ENCODE peak calls at places on chromosomes 4 and X, in ten cellular contexts. K, V, R, N, I, W, J, G, F and M are unnamed samples.

GRCh38 chr4:163991268-163991667 is 496.8 kb downstream of the TMA16 start:
- DNase-seq in K (no peak), V (no peak), R (no peak), N (no peak), I (no peak), W (no peak), J (no peak), G (no peak), F (no peak), M (no peak)

GRCh38 chrX:112473654-112474053 is 206.1 kb downstream of the LHFPL1 start:
- DNase-seq in K (no peak), V (no peak), R (no peak), N (no peak), I (no peak), W (no peak), J (no peak), G (no peak), F (no peak), M (no peak)

GRCh38 chrX:41010188-41010846 is 74.9 kb upstream of the USP9X start:
- DNase-seq in K (peak), V (peak), R (peak), N (peak), I (peak), W (peak), J (peak), G (peak), F (peak), M (peak)

GRCh38 chr4:88584471-88584900 is 7.8 kb upstream of the HERC3 start:
- DNase-seq in K (no peak), V (no peak), R (no peak), N (no peak), I (no peak), W (no peak), J (no peak), G (no peak), F (no peak), M (no peak)

GRCh38 chrX:134669378-134670098 is 11.3 kb upstream of the PLAC1 start:
- DNase-seq in K (peak), V (peak), R (no peak), N (no peak), I (peak), W (peak), J (no peak), G (peak), F (no peak), M (no peak)

GRCh38 chr4:85708468-85708867 is 233.5 kb downstream of the ARHGAP24 start:
- DNase-seq in K (no peak), V (no peak), R (no peak), N (no peak), I (no peak), W (no peak), J (no peak), G (no peak), F (no peak), M (no peak)

GRCh38 chrX:39613508-39613921 is 484.2 kb downstream of the BCOR start:
- DNase-seq in K (peak), V (no peak), R (no peak), N (no peak), I (peak), W (peak), J (peak), G (no peak), F (peak), M (peak)

GRCh38 chr4:114386637-114387233 is 211.9 kb upstream of the UGT8 start:
- DNase-seq in K (no peak), V (no peak), R (peak), N (peak), I (peak), W (peak), J (no peak), G (peak), F (no peak), M (peak)

GRCh38 chr4:65241257-65241997 is 428.9 kb downstream of the EPHA5 start:
- DNase-seq in K (no peak), V (no peak), R (no peak), N (no peak), I (no peak), W (no peak), J (no peak), G (no peak), F (no peak), M (no peak)

GRCh38 chrX:23436875-23437274 is 102.2 kb downstream of the PTCHD1 start:
- DNase-seq in K (no peak), V (no peak), R (no peak), N (no peak), I (no peak), W (no peak), J (no peak), G (no peak), F (no peak), M (no peak)

GRCh38 chr4:119227690-119228089 is 15.2 kb downstream of the USP53 start:
- DNase-seq in K (no peak), V (no peak), R (no peak), N (no peak), I (peak), W (no peak), J (no peak), G (no peak), F (no peak), M (no peak)

GRCh38 chrX:96721398-96721797 is 36.8 kb downstream of the DIAPH2 start:
- DNase-seq in K (no peak), V (no peak), R (no peak), N (no peak), I (no peak), W (no peak), J (no peak), G (no peak), F (no peak), M (no peak)

GRCh38 chr4:110119347-110119746 is 79.1 kb downstream of the ELOVL6 start:
- DNase-seq in K (no peak), V (no peak), R (no peak), N (no peak), I (peak), W (peak), J (peak), G (no peak), F (no peak), M (peak)

GRCh38 chr4:168812806-168813205 is 197.2 kb downstream of the CBR4 start:
- DNase-seq in K (no peak), V (no peak), R (no peak), N (no peak), I (no peak), W (no peak), J (no peak), G (no peak), F (no peak), M (no peak)

GRCh38 chrX:42846741-42847140 is 68.8 kb upstream of the PPP1R2C start:
- DNase-seq in K (no peak), V (no peak), R (no peak), N (no peak), I (peak), W (no peak), J (no peak), G (no peak), F (no peak), M (no peak)

GRCh38 chrX:40176256-40176978 is 78.7 kb upstream of the BCOR start:
- DNase-seq in K (peak), V (peak), R (peak), N (peak), I (peak), W (no peak), J (peak), G (no peak), F (peak), M (peak)

GRCh38 chr4:135485371-135485770 is 1283.8 kb upstream of the PABPC4L start:
- DNase-seq in K (no peak), V (no peak), R (no peak), N (no peak), I (no peak), W (no peak), J (no peak), G (no peak), F (no peak), M (no peak)

GRCh38 chr4:47145630-47146029 is 114.3 kb downstream of the GABRB1 start:
- DNase-seq in K (no peak), V (no peak), R (no peak), N (peak), I (peak), W (peak), J (no peak), G (peak), F (no peak), M (no peak)

GRCh38 chr4:178138491-178138890 is 696.3 kb upstream of the AGA start:
- DNase-seq in K (no peak), V (no peak), R (no peak), N (no peak), I (no peak), W (no peak), J (no peak), G (no peak), F (no peak), M (no peak)

GRCh38 chrX:51395807-51396728 is 63.4 kb downstream of the NUDT10 start:
- DNase-seq in K (peak), V (no peak), R (peak), N (no peak), I (no peak), W (no peak), J (no peak), G (no peak), F (peak), M (no peak)

GRCh38 chr4:148341980-148342800 is 100.0 kb downstream of the NR3C2 start:
- DNase-seq in K (no peak), V (no peak), R (no peak), N (no peak), I (no peak), W (no peak), J (no peak), G (no peak), F (no peak), M (no peak)

GRCh38 chr4:40241936-40242590 is 45.2 kb downstream of the RHOH start:
- DNase-seq in K (no peak), V (no peak), R (no peak), N (no peak), I (no peak), W (no peak), J (no peak), G (no peak), F (no peak), M (no peak)

GRCh38 chr4:92872604-92873003 is 568.8 kb downstream of the GRID2 start:
- DNase-seq in K (no peak), V (no peak), R (no peak), N (no peak), I (no peak), W (peak), J (no peak), G (no peak), F (no peak), M (no peak)

GRCh38 chr4:123488916-123489315 is 92.3 kb downstream of the SPRY1 start:
- DNase-seq in K (no peak), V (no peak), R (no peak), N (peak), I (peak), W (peak), J (no peak), G (peak), F (no peak), M (peak)

GRCh38 chrX:118254611-118255010 is 91.3 kb upstream of the WDR44 start:
- DNase-seq in K (peak), V (peak), R (peak), N (peak), I (peak), W (peak), J (peak), G (peak), F (peak), M (peak)

GRCh38 chr4:142121448-142121847 is 485.1 kb downstream of the IL15 start:
- DNase-seq in K (no peak), V (no peak), R (no peak), N (no peak), I (no peak), W (no peak), J (no peak), G (no peak), F (no peak), M (no peak)

GRCh38 chr4:88382621-88383020 is 4.0 kb downstream of the HERC6 start:
- DNase-seq in K (no peak), V (no peak), R (no peak), N (no peak), I (no peak), W (no peak), J (no peak), G (no peak), F (no peak), M (no peak)

GRCh38 chr4:80265571-80266266 is 745 bp upstream of the FGF5 start:
- DNase-seq in K (no peak), V (no peak), R (no peak), N (peak), I (peak), W (peak), J (no peak), G (peak), F (no peak), M (peak)

GRCh38 chr4:177380730-177381287 is 61.4 kb downstream of the AGA start:
- DNase-seq in K (no peak), V (no peak), R (no peak), N (peak), I (no peak), W (no peak), J (no peak), G (no peak), F (no peak), M (no peak)

GRCh38 chrX:129980540-129981206 is 1.8 kb upstream of the BCORL1 start:
- DNase-seq in K (peak), V (peak), R (peak), N (peak), I (no peak), W (no peak), J (peak), G (no peak), F (peak), M (peak)

GRCh38 chr4:76620723-76621463 is 185.9 kb downstream of the SHROOM3 start:
- DNase-seq in K (peak), V (no peak), R (no peak), N (no peak), I (no peak), W (no peak), J (peak), G (no peak), F (no peak), M (no peak)

GRCh38 chr4:74426101-74426500 is 18.8 kb upstream of the AREG start:
- DNase-seq in K (no peak), V (no peak), R (no peak), N (no peak), I (peak), W (no peak), J (no peak), G (peak), F (no peak), M (no peak)

GRCh38 chr4:147318581-147318980 is 162.3 kb upstream of the EDNRA start:
- DNase-seq in K (no peak), V (no peak), R (no peak), N (no peak), I (no peak), W (no peak), J (no peak), G (no peak), F (no peak), M (no peak)
- TF ChIP-seq CTCF in K (no peak), V (no peak), R (no peak), N (no peak), I (no peak), W (no peak), J (no peak), G (no peak), F (no peak), M (no peak)

DNA sequence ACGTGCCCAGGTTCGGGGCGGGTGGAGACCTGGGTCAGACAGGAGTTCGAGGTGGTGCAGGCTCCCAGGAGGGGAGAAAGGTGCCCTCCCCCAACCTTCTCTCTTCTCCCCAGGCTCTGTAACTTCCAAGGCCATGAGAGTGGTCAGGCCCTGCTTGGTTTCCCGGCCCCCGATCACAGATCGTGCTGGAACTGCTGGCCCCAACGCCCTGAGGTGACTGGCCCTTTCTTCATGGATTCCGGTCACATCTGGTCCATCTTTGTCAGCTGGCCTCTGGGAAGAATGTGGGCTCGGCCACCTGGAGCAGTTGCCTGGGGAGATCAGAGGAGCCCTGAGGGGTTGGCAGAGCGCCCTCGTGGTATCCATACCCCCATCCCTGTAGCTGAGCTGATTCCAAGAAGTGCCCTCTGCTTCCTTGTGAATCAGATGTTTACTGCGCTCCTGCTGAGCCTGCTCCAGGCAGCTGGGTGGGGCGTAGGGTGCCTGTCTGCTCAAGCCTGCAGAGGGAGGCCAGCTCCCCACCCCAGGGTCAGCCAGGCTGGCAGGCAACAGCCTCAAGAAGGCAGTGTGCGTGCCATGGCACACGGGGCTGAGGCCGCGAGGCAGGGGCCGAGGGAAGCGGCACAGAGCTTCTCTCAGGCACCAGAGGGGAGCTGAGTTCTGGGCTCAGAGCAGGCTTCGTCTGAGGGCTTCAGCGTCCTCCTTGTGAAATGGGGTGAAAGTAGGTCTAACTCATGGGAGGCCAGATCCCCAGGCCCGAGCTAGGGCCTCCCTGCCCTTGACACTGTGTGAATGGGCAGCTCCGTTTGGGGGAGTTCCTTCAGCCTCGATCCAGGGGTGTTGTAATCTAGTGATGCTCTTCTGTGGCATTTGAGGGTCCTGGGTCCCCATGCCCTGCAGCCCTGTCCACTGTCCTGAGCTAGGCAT is 3.6 kb downstream of the SH3BP2 start:
- DNase-seq in K (peak), V (peak), R (no peak), N (peak), I (no peak), W (peak), J (peak), G (no peak), F (peak), M (peak)
- TF ChIP-seq CTCF in K (peak), V (no peak), R (no peak), N (no peak), I (no peak), W (no peak), J (no peak), G (no peak), F (no peak), M (no peak)

DNA sequence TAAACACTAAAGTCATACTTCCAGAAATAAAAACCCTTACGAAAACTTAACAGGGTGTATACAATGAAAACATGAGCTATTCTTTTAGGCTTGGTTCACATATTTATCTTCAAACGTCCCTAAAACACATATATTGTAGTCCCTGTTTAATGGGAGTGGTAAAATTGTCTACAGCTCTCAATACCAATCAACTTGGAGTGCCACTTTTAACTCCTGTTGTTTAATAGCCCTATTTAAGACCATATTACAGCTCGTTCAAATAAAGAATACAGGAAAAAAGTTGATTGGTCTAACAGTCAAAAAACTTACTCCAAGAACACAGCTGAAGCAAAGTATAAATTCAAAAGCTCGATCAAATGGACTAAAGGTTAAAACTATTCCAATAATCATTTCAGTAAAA is 3.9 kb downstream of the UBE2D3 start:
- DNase-seq in K (no peak), V (no peak), R (no peak), N (no peak), I (no peak), W (no peak), J (no peak), G (no peak), F (no peak), M (no peak)
- TF ChIP-seq CTCF in K (no peak), V (no peak), R (no peak), N (no peak), I (no peak), W (no peak), J (no peak), G (no peak), F (no peak), M (no peak)

GRCh38 chrX:114619874-114620273 is 36.0 kb downstream of the HTR2C start:
- DNase-seq in K (no peak), V (no peak), R (no peak), N (peak), I (peak), W (no peak), J (no peak), G (no peak), F (no peak), M (peak)
- TF ChIP-seq CTCF in K (peak), V (peak), R (no peak), N (peak), I (peak), W (peak), J (peak), G (peak), F (peak), M (peak)